ENCODE peak calls at places on chromosome 20, in five cellular contexts. X is activated naive CD8-positive, alpha-beta T cell treated with anti-CD3 and anti-CD28 coated beads, Interleukin-2, amount 50 U/mL, for 24 hours; C is stimulated activated CD4-positive, alpha-beta T cell treated with anti-CD3 and anti-CD28 coated beads, Interleukin-15, amount 100 ng/mL, for 1 hour; G is colonic mucosa; Q is NCI-H2029 treated with DMSO at 0.1 percent for 48 hours. P is an unnamed sample.
A peak's percentile ranks its signal among the peaks of the same experiment; 100 is the strongest.

GRCh38 chr20:33183292-33183691 is 15.3 kb downstream of the BPIFA2 start:
- DNase-seq in X (no peak), C (no peak), G (no peak), Q (no peak), P (no peak)

GRCh38 chr20:90651-91050 is 3.2 kb downstream of the DEFB125 start:
- DNase-seq in X (no peak), C (no peak), G (no peak), Q (no peak), P (no peak)

GRCh38 chr20:62977613-62978558 is 25.4 kb downstream of the SLC17A9 start:
- DNase-seq in X (peak; percentile 77), C (peak; percentile 66), G (peak; percentile 58), Q (no peak), P (peak; percentile 31)

GRCh38 chr20:47024461-47024937 is 129.9 kb downstream of the EYA2 start:
- DNase-seq in X (no peak), C (no peak), G (no peak), Q (no peak), P (no peak)

GRCh38 chr20:62052336-62052841 is 13.3 kb downstream of the TAF4 start:
- DNase-seq in X (no peak), C (no peak), G (no peak), Q (no peak), P (no peak)

GRCh38 chr20:21615617-21616080 is 89.8 kb upstream of the PAX1 start:
- DNase-seq in X (peak; percentile 49), C (peak; percentile 21), G (peak; percentile 36), Q (no peak), P (peak; percentile 55)

GRCh38 chr20:577167-577791 is 32.8 kb downstream of the TCF15 start:
- DNase-seq in X (no peak), C (no peak), G (no peak), Q (no peak), P (no peak)

GRCh38 chr20:32368930-32369329 is 10.8 kb downstream of the ASXL1 start:
- DNase-seq in X (no peak), C (no peak), G (no peak), Q (no peak), P (no peak)

GRCh38 chr20:45407783-45408645 is at the start of gene DBNDD2:
- DNase-seq in X (peak; percentile 14), C (no peak), G (peak; percentile 57), Q (no peak), P (no peak)

GRCh38 chr20:40241944-40242343 is 447.1 kb downstream of the MAFB start:
- DNase-seq in X (no peak), C (no peak), G (no peak), Q (no peak), P (no peak)

GRCh38 chr20:40938020-40938419 is 90.6 kb upstream of the TOP1 start:
- DNase-seq in X (no peak), C (no peak), G (no peak), Q (no peak), P (no peak)

GRCh38 chr20:34663213-34663943 is 13.5 kb downstream of the PIGU start:
- DNase-seq in X (no peak), C (no peak), G (no peak), Q (no peak), P (no peak)

GRCh38 chr20:7989379-7989778 is 30.2 kb downstream of the TMX4 start:
- DNase-seq in X (no peak), C (no peak), G (no peak), Q (no peak), P (no peak)

GRCh38 chr20:53769041-53769440 is 175.4 kb upstream of the ZNF217 start:
- DNase-seq in X (no peak), C (no peak), G (no peak), Q (no peak), P (no peak)

P was measured in body of pancreas.